ENCODE peak calls at places on chromosomes 4 and X, in four cellular contexts. One of them, this sample, is unnamed.

GRCh38 chr4:52019941-52020657 is at the start of gene LRRC66:
- DNase-seq in HCT116: peak
- DNase-seq in HepG2: peak
- DNase-seq in GM12878: no peak
- DNase-seq in this sample: no peak

GRCh38 chr4:40325406-40326019 is 9.6 kb upstream of the CHRNA9 start:
- DNase-seq in HCT116: peak
- DNase-seq in HepG2: peak
- DNase-seq in GM12878: no peak
- DNase-seq in this sample: peak

GRCh38 chr4:168848977-168849687 is 160.9 kb downstream of the CBR4 start:
- DNase-seq in HCT116: no peak
- DNase-seq in HepG2: no peak
- DNase-seq in GM12878: no peak
- DNase-seq in this sample: peak

GRCh38 chr4:82044141-82044993 is 329.4 kb downstream of the HNRNPD start:
- DNase-seq in HCT116: no peak
- DNase-seq in HepG2: no peak
- DNase-seq in GM12878: no peak
- DNase-seq in this sample: peak

GRCh38 chrX:6778547-6779231 is 243.8 kb upstream of the VCX3A start:
- DNase-seq in HCT116: no peak
- DNase-seq in HepG2: no peak
- DNase-seq in GM12878: no peak
- DNase-seq in this sample: no peak

GRCh38 chrX:47752685-47753084 is 84.0 kb upstream of the ZNF81 start:
- DNase-seq in HCT116: no peak
- DNase-seq in HepG2: no peak
- DNase-seq in GM12878: no peak
- DNase-seq in this sample: no peak

GRCh38 chr4:16585053-16585452 is 313.4 kb downstream of the LDB2 start:
- DNase-seq in HCT116: no peak
- DNase-seq in HepG2: no peak
- DNase-seq in GM12878: no peak
- DNase-seq in this sample: no peak

GRCh38 chrX:23195097-23195496 is 139.6 kb upstream of the PTCHD1 start:
- DNase-seq in HCT116: no peak
- DNase-seq in HepG2: no peak
- DNase-seq in GM12878: no peak
- DNase-seq in this sample: no peak

GRCh38 chr4:168993724-168994510 is 16.1 kb downstream of the CBR4 start:
- DNase-seq in HCT116: no peak
- DNase-seq in HepG2: no peak
- DNase-seq in GM12878: no peak
- DNase-seq in this sample: no peak

GRCh38 chrX:150533863-150534262 is 34.6 kb upstream of the MTM1 start:
- DNase-seq in HCT116: no peak
- DNase-seq in HepG2: no peak
- DNase-seq in GM12878: no peak
- DNase-seq in this sample: no peak

GRCh38 chrX:44674906-44675305 is 132.2 kb upstream of the FUNDC1 start:
- DNase-seq in HCT116: no peak
- DNase-seq in HepG2: no peak
- DNase-seq in GM12878: no peak
- DNase-seq in this sample: no peak

GRCh38 chr4:158993895-158994294 is 109.0 kb upstream of the RAPGEF2 start:
- DNase-seq in HCT116: no peak
- DNase-seq in HepG2: no peak
- DNase-seq in GM12878: no peak
- DNase-seq in this sample: no peak
- TF ChIP-seq JUND in HCT116: no peak
- TF ChIP-seq JUND in HepG2: no peak
- TF ChIP-seq JUND in GM12878: no peak
- TF ChIP-seq JUND in this sample: no peak

DNA sequence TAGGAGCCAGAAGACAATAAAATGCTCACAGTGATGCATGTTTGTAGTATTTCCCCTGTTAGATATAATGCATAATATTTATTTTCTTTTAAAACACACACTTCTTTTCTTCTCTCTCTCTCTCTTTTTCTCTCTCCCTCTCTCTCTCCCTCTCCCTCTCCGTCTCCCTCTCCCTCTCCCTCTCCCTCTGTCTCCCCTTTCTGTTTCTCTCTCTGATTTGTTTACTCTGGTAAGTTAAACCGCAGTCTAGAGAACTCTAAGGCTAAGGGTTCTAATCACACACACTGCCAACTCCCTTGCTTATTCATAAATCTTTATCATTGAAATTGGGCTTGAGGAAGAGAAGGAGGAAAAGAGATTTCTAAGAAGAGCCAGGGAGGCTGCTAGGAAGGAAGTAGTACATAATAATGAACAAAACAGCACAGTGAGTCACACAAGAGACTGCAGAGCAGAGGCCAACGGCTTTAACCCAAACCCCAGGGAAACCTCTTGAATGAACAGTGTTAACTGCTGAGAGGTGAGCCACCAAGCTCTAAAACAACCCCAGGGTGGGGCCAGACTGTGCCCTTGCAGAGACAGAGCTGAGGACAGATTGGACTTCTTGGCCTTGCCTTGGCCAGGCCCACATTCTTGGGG is 9.1 kb upstream of the PHOX2B start:
- DNase-seq in HCT116: no peak
- DNase-seq in HepG2: no peak
- DNase-seq in GM12878: no peak
- DNase-seq in this sample: no peak
- TF ChIP-seq JUND in HCT116: no peak
- TF ChIP-seq JUND in HepG2: no peak
- TF ChIP-seq JUND in GM12878: no peak
- TF ChIP-seq JUND in this sample: no peak

DNA sequence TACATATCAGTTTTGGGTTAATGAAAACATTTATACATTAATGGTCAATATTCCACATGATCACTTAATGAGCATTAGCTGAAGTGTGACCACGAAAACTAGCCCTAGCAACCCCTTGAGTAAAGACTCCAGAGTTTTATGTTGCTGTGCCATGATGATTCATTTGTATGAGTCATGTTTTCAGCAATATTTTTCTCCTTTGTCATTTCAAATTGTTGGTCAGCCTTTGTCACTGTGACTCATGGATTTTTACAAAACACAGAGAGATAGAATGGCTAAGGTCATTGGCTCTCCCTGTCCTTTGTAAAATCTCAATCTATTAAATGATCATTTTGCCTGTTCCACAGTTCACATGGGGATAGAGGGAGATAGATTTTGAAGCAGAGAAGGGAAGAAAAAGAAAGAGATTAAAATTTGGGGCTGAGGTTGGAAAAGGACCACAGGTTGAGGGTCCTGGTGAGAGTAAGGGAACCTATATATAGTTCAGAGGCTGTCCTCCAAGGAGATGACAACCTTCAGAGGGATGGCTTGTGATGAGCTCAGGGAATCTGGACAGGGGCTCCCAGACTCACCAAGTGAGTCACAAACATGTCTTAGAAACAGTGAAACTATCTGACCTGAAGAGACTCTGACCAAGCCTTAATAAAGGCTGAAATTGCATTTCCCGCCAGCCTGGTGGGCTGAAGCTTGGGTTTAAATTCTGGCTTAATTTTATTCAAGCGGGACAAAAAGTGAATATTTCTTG is 25.6 kb downstream of the NR0B1 start:
- DNase-seq in HCT116: peak
- DNase-seq in HepG2: peak
- DNase-seq in GM12878: no peak
- DNase-seq in this sample: no peak
- TF ChIP-seq JUND in HCT116: peak
- TF ChIP-seq JUND in HepG2: no peak
- TF ChIP-seq JUND in GM12878: no peak
- TF ChIP-seq JUND in this sample: no peak

GRCh38 chr4:149700272-149700671 is 115.4 kb downstream of the IQCM start:
- DNase-seq in HCT116: no peak
- DNase-seq in HepG2: no peak
- DNase-seq in GM12878: no peak
- DNase-seq in this sample: no peak

GRCh38 chr4:149701733-149702132 is 113.9 kb downstream of the IQCM start:
- DNase-seq in HCT116: no peak
- DNase-seq in HepG2: no peak
- DNase-seq in GM12878: no peak
- DNase-seq in this sample: no peak

GRCh38 chr4:149702414-149703108 is 113.1 kb downstream of the IQCM start:
- DNase-seq in HCT116: no peak
- DNase-seq in HepG2: no peak
- DNase-seq in GM12878: no peak
- DNase-seq in this sample: no peak

GRCh38 chr4:149699642-149700041 is 116.0 kb downstream of the IQCM start:
- DNase-seq in HCT116: no peak
- DNase-seq in HepG2: no peak
- DNase-seq in GM12878: no peak
- DNase-seq in this sample: no peak
- TF ChIP-seq JUND in HCT116: no peak
- TF ChIP-seq JUND in HepG2: no peak
- TF ChIP-seq JUND in GM12878: no peak
- TF ChIP-seq JUND in this sample: no peak

GRCh38 chrX:70084592-70084991 is 22.3 kb downstream of the OTUD6A start:
- DNase-seq in HCT116: no peak
- DNase-seq in HepG2: no peak
- DNase-seq in GM12878: no peak
- DNase-seq in this sample: no peak
- TF ChIP-seq JUND in HCT116: no peak
- TF ChIP-seq JUND in HepG2: no peak
- TF ChIP-seq JUND in GM12878: no peak
- TF ChIP-seq JUND in this sample: no peak